ENCODE peak calls at places on chromosomes 11 and 22, in six cellular contexts. L is A549; F is body of pancreas; Q is mucosa of descending colon; Y is CD4-positive, alpha-beta memory T cell; C is mesenchymal stem cell. H is an unnamed sample. For H3K4me1, the result is how much of the 10 kb centered on the place peaks cover.

GRCh38 chr11:122642971-122643370 is 12.6 kb upstream of the UBASH3B start:
- DNase-seq in L (peak), F (no peak), Q (no peak), Y (no peak), C (peak), H (no peak)

GRCh38 chr11:66080055-66080817 is 10.2 kb downstream of the PACS1 start:
- DNase-seq in L (peak), F (peak), Q (no peak), Y (peak), C (peak), H (peak)

GRCh38 chr11:120520091-120520822 is 8.7 kb downstream of the GRIK4 start:
- DNase-seq in L (no peak), F (no peak), Q (no peak), Y (no peak), C (no peak), H (no peak)

GRCh38 chr11:31827458-31828206 is 16.5 kb upstream of the PAX6 start:
- DNase-seq in L (no peak), F (no peak), Q (no peak), Y (no peak), C (peak), H (no peak)

GRCh38 chr11:75689861-75690641 is 21.2 kb upstream of the MAP6 start:
- DNase-seq in L (no peak), F (no peak), Q (no peak), Y (no peak), C (no peak), H (no peak)

GRCh38 chr11:65663634-65664200 is 1.0 kb upstream of the RELA start:
- DNase-seq in L (no peak), F (peak), Q (peak), Y (peak), C (peak), H (no peak)

GRCh38 chr22:48758905-48759875 is 1068.5 kb downstream of the BRD1 start:
- DNase-seq in L (no peak), F (no peak), Q (peak), Y (no peak), C (no peak), H (no peak)

GRCh38 chr11:5910521-5910920 is 17.5 kb downstream of the OR52E5 start:
- DNase-seq in L (no peak), F (no peak), Q (no peak), Y (no peak), C (no peak), H (no peak)

GRCh38 chr11:130449996-130450419 is 1.6 kb downstream of the ADAMTS15 start:
- DNase-seq in L (no peak), F (peak), Q (peak), Y (no peak), C (peak), H (no peak)

GRCh38 chr11:63908631-63909491 is 8.1 kb downstream of the RCOR2 start:
- DNase-seq in L (no peak), F (no peak), Q (no peak), Y (no peak), C (no peak), H (no peak)
- H3K4me3 ChIP-seq in L (no peak), F (no peak), Q (no peak), Y (no peak), C (no peak), H (no peak)

DNA sequence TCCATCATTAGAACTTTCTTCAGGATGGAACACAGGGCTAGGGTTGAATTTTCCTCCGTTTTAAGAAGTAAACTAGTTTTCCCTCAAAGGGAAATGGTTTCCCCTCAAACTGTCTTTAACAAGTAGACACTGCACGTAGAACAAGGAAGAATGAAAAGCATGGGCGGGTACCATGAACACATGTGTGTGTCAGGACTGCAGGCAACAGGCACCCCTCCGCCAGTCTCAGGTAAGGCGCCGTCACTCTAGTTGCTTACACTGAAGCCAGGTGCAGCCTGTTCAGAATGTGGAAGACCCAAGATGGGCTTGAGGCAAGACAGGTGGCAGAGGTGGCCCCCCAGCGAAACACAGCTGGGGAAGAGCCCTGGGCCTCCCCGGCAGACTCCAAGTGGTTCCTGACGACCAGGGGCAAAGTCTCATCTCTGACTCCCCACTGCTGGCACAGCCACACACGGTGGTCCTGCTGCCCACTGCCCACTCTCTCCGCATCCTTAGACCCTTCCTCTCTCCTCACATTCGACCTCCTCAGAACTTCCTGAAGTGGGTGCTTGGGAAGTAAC is 25.4 kb upstream of the MOB2 start:
- DNase-seq in L (no peak), F (no peak), Q (no peak), Y (no peak), C (no peak), H (no peak)
- H3K4me1 ChIP-seq in L (under half), F (under half), Q (under half), Y (under half), C (under half), H (under half)

GRCh38 chr22:19759994-19760651 is 455 bp upstream of the TBX1 start:
- DNase-seq in L (no peak), F (no peak), Q (no peak), Y (no peak), C (no peak), H (no peak)
- H3K4me3 ChIP-seq in L (peak), F (no peak), Q (no peak), Y (no peak), C (no peak), H (peak)

GRCh38 chr22:24181088-24181995 is at the start of gene SUSD2:
- DNase-seq in L (no peak), F (peak), Q (peak), Y (no peak), C (peak), H (no peak)
- H3K4me1 ChIP-seq in L (under half), F (under half), Q (under half), Y (under half), C (under half), H (under half)

H was measured in A673.